ENCODE peak calls at places on chromosomes 5 and 9, in four cellular contexts. One of them, this sample, is unnamed.
A peak's percentile ranks its signal among the peaks of the same experiment; 100 is the strongest.

GRCh38 chr5:79561525-79561893 is 47.6 kb upstream of the HOMER1 start:
- DNase-seq in K562: no peak
- DNase-seq in SK-N-SH: no peak
- DNase-seq in HepG2: no peak
- DNase-seq in this sample: no peak

GRCh38 chr9:104836235-104836634 is 72.3 kb downstream of the NIPSNAP3B start:
- DNase-seq in HepG2: no peak
- DNase-seq in K562: no peak
- DNase-seq in SK-N-SH: peak; percentile 56
- DNase-seq in this sample: no peak

GRCh38 chr5:151470440-151470839 is 23.0 kb downstream of the SLC36A1 start:
- DNase-seq in K562: no peak
- DNase-seq in HepG2: no peak
- DNase-seq in SK-N-SH: no peak
- DNase-seq in this sample: no peak

GRCh38 chr9:36731576-36731975 is 158.9 kb downstream of the MELK start:
- DNase-seq in K562: no peak
- DNase-seq in HepG2: no peak
- DNase-seq in SK-N-SH: no peak
- DNase-seq in this sample: peak; percentile 19

GRCh38 chr5:115243412-115243811 is 19.3 kb downstream of the PGGT1B start:
- DNase-seq in K562: no peak
- DNase-seq in HepG2: no peak
- DNase-seq in SK-N-SH: no peak
- DNase-seq in this sample: no peak

GRCh38 chr5:113294341-113295110 is 140.3 kb downstream of the TSSK1B start:
- DNase-seq in K562: peak; percentile 26
- DNase-seq in HepG2: no peak
- DNase-seq in SK-N-SH: peak; percentile 94
- DNase-seq in this sample: no peak

GRCh38 chr5:108193021-108193795 is 188.7 kb downstream of the FBXL17 start:
- DNase-seq in K562: no peak
- DNase-seq in HepG2: no peak
- DNase-seq in SK-N-SH: no peak
- DNase-seq in this sample: no peak

GRCh38 chr5:151082274-151082902 is 1.6 kb upstream of the TNIP1 start:
- DNase-seq in K562: peak; percentile 66
- DNase-seq in SK-N-SH: peak; percentile 68
- DNase-seq in HepG2: peak; percentile 43
- DNase-seq in this sample: no peak

GRCh38 chr5:57650360-57651069 is 167.9 kb upstream of the ACTBL2 start:
- DNase-seq in SK-N-SH: peak; percentile 5
- DNase-seq in K562: peak; percentile 47
- DNase-seq in HepG2: peak; percentile 93
- DNase-seq in this sample: peak; percentile 16

GRCh38 chr9:93010056-93010455 is 48.4 kb upstream of the SUSD3 start:
- DNase-seq in K562: no peak
- DNase-seq in SK-N-SH: peak; percentile 8
- DNase-seq in HepG2: no peak
- DNase-seq in this sample: no peak

GRCh38 chr5:135494196-135494595 is 41.6 kb downstream of the NEUROG1 start:
- DNase-seq in HepG2: no peak
- DNase-seq in SK-N-SH: no peak
- DNase-seq in K562: no peak
- DNase-seq in this sample: no peak

GRCh38 chr9:129176786-129177442 is 1.1 kb downstream of the IER5L start:
- DNase-seq in K562: no peak
- DNase-seq in HepG2: no peak
- DNase-seq in SK-N-SH: peak; percentile 75
- DNase-seq in this sample: no peak

GRCh38 chr9:87909310-87910041 is 8.3 kb upstream of the SPATA31C1 start:
- DNase-seq in SK-N-SH: no peak
- DNase-seq in HepG2: peak; percentile 40
- DNase-seq in K562: no peak
- DNase-seq in this sample: no peak

GRCh38 chr9:81635526-81636279 is 53.6 kb downstream of the TLE1 start:
- DNase-seq in SK-N-SH: no peak
- DNase-seq in HepG2: no peak
- DNase-seq in K562: no peak
- DNase-seq in this sample: no peak

GRCh38 chr5:84487963-84488362 is 103.3 kb upstream of the EDIL3 start:
- DNase-seq in SK-N-SH: no peak
- DNase-seq in K562: no peak
- DNase-seq in HepG2: no peak
- DNase-seq in this sample: no peak

GRCh38 chr5:141850786-141851185 is 27.4 kb downstream of the PCDH1 start:
- DNase-seq in HepG2: no peak
- DNase-seq in SK-N-SH: peak; percentile 54
- DNase-seq in K562: peak; percentile 59
- DNase-seq in this sample: no peak

GRCh38 chr5:43309657-43310056 is 3.6 kb downstream of the HMGCS1 start:
- DNase-seq in HepG2: no peak
- DNase-seq in K562: no peak
- DNase-seq in SK-N-SH: no peak
- DNase-seq in this sample: no peak

GRCh38 chr9:69221036-69221435 is 47.0 kb downstream of the TJP2 start:
- DNase-seq in SK-N-SH: no peak
- DNase-seq in K562: no peak
- DNase-seq in HepG2: no peak
- DNase-seq in this sample: no peak

GRCh38 chr9:114178756-114179450 is 23.6 kb downstream of the COL27A1 start:
- DNase-seq in SK-N-SH: peak; percentile 61
- DNase-seq in HepG2: no peak
- DNase-seq in K562: no peak
- DNase-seq in this sample: no peak

GRCh38 chr5:43040287-43041098 is at the start of gene ANXA2R:
- DNase-seq in K562: peak; percentile 44
- DNase-seq in SK-N-SH: peak; percentile 62
- DNase-seq in HepG2: peak; percentile 81
- DNase-seq in this sample: no peak

GRCh38 chr9:105967798-105968197 is 273.5 kb downstream of the TMEM38B start:
- DNase-seq in HepG2: no peak
- DNase-seq in SK-N-SH: no peak
- DNase-seq in K562: no peak
- DNase-seq in this sample: no peak

GRCh38 chr9:109381011-109381729 is 60.3 kb upstream of the EPB41L4B start:
- DNase-seq in K562: no peak
- DNase-seq in HepG2: peak; percentile 38
- DNase-seq in SK-N-SH: no peak
- DNase-seq in this sample: no peak

GRCh38 chr9:117687532-117687931 is 16.7 kb upstream of the TLR4 start:
- DNase-seq in K562: no peak
- DNase-seq in HepG2: no peak
- DNase-seq in SK-N-SH: no peak
- DNase-seq in this sample: no peak

GRCh38 chr5:145245354-145245753 is 589.8 kb downstream of the PRELID2 start:
- DNase-seq in K562: no peak
- DNase-seq in HepG2: no peak
- DNase-seq in SK-N-SH: no peak
- DNase-seq in this sample: no peak

GRCh38 chr9:123622696-123623095 is 266.7 kb downstream of the CRB2 start:
- DNase-seq in K562: no peak
- DNase-seq in HepG2: no peak
- DNase-seq in SK-N-SH: no peak
- DNase-seq in this sample: no peak

DNA sequence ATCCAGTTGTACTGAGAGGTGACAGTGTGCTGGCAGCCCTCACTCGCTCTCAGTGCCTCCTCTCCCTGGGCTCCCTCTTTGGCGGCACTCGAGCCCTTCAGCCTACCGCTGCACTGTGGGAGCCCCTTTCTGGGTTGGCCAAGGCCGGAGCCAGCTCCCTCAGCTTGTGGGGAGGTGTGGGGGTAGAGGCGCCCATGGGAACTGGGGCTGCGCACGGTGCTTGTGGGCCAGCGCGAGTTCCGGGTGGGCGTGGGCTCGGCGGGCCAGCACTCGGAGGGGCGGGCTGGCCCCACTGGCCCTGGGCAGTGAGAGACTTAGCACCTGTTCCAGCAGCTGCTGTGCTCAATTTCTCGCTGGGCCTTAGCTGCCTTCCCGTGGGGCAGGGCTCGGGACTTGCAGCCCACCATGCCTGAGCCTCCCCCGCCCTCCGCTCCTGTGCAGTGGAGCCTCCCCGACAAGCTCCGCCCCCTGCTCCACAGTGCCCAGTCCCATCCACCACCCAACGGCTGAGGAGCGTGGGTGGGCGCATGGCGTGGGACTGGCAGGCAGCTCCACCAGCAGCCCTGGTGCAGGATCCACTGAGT is 342.2 kb upstream of the ZNF608 start:
- DNase-seq in HepG2: no peak
- DNase-seq in K562: no peak
- DNase-seq in SK-N-SH: no peak
- DNase-seq in this sample: no peak
- TF ChIP-seq FOXM1 in HepG2: no peak
- TF ChIP-seq FOXM1 in K562: no peak
- TF ChIP-seq FOXM1 in SK-N-SH: no peak
- TF ChIP-seq FOXM1 in this sample: no peak

DNA sequence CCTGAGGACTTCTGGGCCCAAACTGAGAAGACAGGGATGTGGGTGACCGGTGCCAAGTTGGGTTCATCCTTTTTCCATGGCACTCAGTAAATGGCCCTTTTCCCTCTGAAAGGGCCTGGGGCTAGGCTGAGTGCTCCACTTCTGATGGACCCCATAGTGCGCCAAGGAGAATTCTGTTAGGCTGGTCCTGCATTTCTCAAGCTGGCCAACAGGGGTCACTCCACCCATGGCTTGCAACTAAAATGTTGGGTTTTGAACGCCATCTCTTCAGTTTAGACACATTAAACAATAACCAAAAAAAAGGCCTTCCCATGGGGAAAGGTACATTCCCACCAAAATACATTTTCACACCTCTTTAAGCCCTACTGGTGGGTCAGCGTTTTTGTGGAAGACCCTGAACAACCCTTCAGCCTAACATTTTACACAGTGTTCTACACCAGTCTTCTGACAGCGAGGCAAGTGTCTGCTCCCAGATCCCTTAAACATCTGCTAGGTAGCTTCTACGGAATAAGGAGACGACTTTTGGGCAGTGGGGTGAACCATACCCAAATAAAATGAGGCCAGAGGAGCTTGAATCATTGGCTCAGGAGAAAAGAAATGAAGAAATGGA is 27.3 kb downstream of the CNTFR start:
- DNase-seq in HepG2: no peak
- DNase-seq in SK-N-SH: peak; percentile 59
- DNase-seq in K562: peak; percentile 56
- DNase-seq in this sample: no peak
- TF ChIP-seq ZBTB33 in HepG2: no peak
- TF ChIP-seq ZBTB33 in SK-N-SH: no peak
- TF ChIP-seq ZBTB33 in K562: no peak
- TF ChIP-seq ZBTB33 in this sample: no peak

GRCh38 chr5:137666901-137667300 is 69.0 kb downstream of the KLHL3 start:
- DNase-seq in HepG2: no peak
- DNase-seq in K562: no peak
- DNase-seq in SK-N-SH: no peak
- DNase-seq in this sample: no peak

GRCh38 chr5:137669796-137670195 is 66.1 kb downstream of the KLHL3 start:
- DNase-seq in K562: no peak
- DNase-seq in HepG2: no peak
- DNase-seq in SK-N-SH: no peak
- DNase-seq in this sample: no peak

GRCh38 chr5:137667341-137667740 is 68.5 kb downstream of the KLHL3 start:
- DNase-seq in SK-N-SH: no peak
- DNase-seq in HepG2: no peak
- DNase-seq in K562: no peak
- DNase-seq in this sample: no peak

GRCh38 chr5:137666109-137666850 is 69.6 kb downstream of the KLHL3 start:
- DNase-seq in K562: no peak
- DNase-seq in SK-N-SH: no peak
- DNase-seq in HepG2: no peak
- DNase-seq in this sample: peak; percentile 58

DNA sequence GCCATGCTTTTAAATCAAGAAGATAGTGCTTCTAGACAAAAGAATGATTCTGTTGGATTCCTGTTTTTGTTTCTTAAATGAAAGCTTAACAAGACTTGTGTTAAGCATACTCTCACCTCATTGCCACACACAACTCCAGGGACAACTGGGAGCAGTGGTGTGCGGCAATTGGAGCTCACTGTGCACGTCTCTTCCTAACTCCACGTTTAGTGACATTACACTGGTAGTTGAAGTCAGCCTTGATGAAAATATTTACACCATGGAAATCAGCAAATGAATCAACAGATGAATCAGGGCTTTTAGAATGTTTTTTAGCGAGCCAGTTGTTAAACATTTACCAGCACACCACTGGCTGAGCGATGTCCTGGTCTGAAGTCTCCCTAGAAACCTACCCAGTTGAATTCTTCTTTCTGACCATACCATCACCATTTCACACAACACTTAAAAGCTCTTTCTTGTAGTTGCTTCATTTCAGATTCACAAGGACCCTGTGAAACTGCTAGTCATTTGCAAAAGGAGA is 67.3 kb downstream of the KLHL3 start:
- DNase-seq in SK-N-SH: no peak
- DNase-seq in HepG2: no peak
- DNase-seq in K562: no peak
- DNase-seq in this sample: no peak
- TF ChIP-seq FOXM1 in SK-N-SH: no peak
- TF ChIP-seq FOXM1 in HepG2: no peak
- TF ChIP-seq FOXM1 in K562: no peak
- TF ChIP-seq FOXM1 in this sample: no peak

GRCh38 chr9:97813072-97813471 is 40.0 kb upstream of the FOXE1 start:
- DNase-seq in K562: no peak
- DNase-seq in SK-N-SH: no peak
- DNase-seq in HepG2: no peak
- DNase-seq in this sample: no peak

GRCh38 chr9:97808972-97809371 is 44.1 kb upstream of the FOXE1 start:
- DNase-seq in SK-N-SH: no peak
- DNase-seq in HepG2: no peak
- DNase-seq in K562: no peak
- DNase-seq in this sample: no peak

GRCh38 chr9:97812247-97812543 is 40.8 kb upstream of the FOXE1 start:
- DNase-seq in K562: no peak
- DNase-seq in HepG2: no peak
- DNase-seq in SK-N-SH: no peak
- DNase-seq in this sample: no peak

GRCh38 chr9:97809666-97810344 is 43.2 kb upstream of the FOXE1 start:
- DNase-seq in HepG2: no peak
- DNase-seq in K562: no peak
- DNase-seq in SK-N-SH: no peak
- DNase-seq in this sample: no peak

DNA sequence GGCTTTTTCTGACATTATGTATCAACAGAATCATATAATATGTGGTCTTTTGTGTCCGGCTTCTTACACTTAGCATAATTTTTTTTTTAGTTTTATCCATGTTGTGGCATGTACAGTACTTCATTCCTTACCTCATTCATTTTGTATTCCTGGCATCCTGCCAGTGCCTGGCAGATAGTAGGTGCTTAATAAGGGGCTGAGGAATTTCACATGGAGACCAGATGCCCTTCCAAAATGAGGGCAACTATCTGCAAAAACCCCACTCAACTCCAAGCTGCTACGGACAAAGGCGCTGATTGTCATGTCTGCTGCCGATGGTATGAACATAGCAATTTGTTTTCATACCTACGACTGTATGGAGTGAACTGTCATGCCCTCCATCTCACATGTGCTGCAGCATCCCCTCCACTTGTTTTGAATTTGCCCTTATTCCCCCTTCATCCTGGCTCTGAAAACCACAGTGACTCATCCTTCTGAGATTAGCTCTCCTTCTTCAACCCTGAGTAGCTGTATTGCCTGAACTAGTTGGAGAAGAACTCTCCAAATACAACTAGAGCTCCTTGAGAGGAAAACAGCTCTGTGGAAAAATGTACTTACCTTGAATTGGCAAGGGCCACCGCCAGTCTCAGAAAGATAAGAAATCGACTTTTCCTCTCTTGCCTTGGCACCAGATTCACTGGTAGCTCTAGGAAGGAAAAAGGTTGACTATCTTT is 41.3 kb upstream of the FOXE1 start:
- DNase-seq in HepG2: no peak
- DNase-seq in K562: no peak
- DNase-seq in SK-N-SH: no peak
- DNase-seq in this sample: no peak
- TF ChIP-seq ZBTB33 in HepG2: no peak
- TF ChIP-seq ZBTB33 in K562: no peak
- TF ChIP-seq ZBTB33 in SK-N-SH: no peak
- TF ChIP-seq ZBTB33 in this sample: no peak